ENCODE peak calls at places on chromosomes 6 and 20, in six cellular contexts. E, C, Y, X, I and R are unnamed samples.

GRCh38 chr6:87483929-87484328 is 11.2 kb downstream of the SLC35A1 start:
- DNase-seq in E (peak), C (no peak), Y (no peak), X (no peak), I (peak), R (no peak)

GRCh38 chr6:145138469-145139185 is 596.7 kb downstream of the EPM2A start:
- DNase-seq in E (no peak), C (no peak), Y (no peak), X (no peak), I (no peak), R (no peak)

GRCh38 chr20:57661201-57662027 is 41.2 kb upstream of the ZBP1 start:
- DNase-seq in E (no peak), C (no peak), Y (peak), X (no peak), I (no peak), R (no peak)

GRCh38 chr6:139597781-139598368 is 223.4 kb upstream of the CITED2 start:
- DNase-seq in E (no peak), C (peak), Y (peak), X (no peak), I (peak), R (peak)

GRCh38 chr20:41318271-41318649 is 729 bp upstream of the ZHX3 start:
- DNase-seq in E (no peak), C (no peak), Y (no peak), X (no peak), I (no peak), R (no peak)

GRCh38 chr6:13550656-13551055 is 23.7 kb upstream of the SIRT5 start:
- DNase-seq in E (no peak), C (no peak), Y (no peak), X (no peak), I (no peak), R (no peak)

GRCh38 chr20:39893013-39893685 is 795.9 kb downstream of the MAFB start:
- DNase-seq in E (no peak), C (no peak), Y (no peak), X (no peak), I (peak), R (no peak)

GRCh38 chr20:34951652-34952051 is 4.0 kb downstream of the GSS start:
- DNase-seq in E (no peak), C (no peak), Y (no peak), X (no peak), I (no peak), R (no peak)

GRCh38 chr6:106255306-106255705 is 70.3 kb downstream of the ATG5 start:
- DNase-seq in E (no peak), C (no peak), Y (no peak), X (no peak), I (no peak), R (no peak)

GRCh38 chr6:38571721-38572120 is 68.0 kb downstream of the BTBD9 start:
- DNase-seq in E (no peak), C (no peak), Y (no peak), X (no peak), I (no peak), R (no peak)

GRCh38 chr6:44511126-44511525 is 123.6 kb downstream of the CDC5L start:
- DNase-seq in E (no peak), C (no peak), Y (no peak), X (no peak), I (no peak), R (no peak)

GRCh38 chr6:48423640-48424365 is 312.8 kb upstream of the PTCHD4 start:
- DNase-seq in E (no peak), C (no peak), Y (no peak), X (no peak), I (peak), R (no peak)

GRCh38 chr6:151075527-151075926 is 164.2 kb upstream of the AKAP12 start:
- DNase-seq in E (no peak), C (no peak), Y (no peak), X (no peak), I (no peak), R (no peak)

GRCh38 chr20:38685271-38685670 is 39.0 kb upstream of the SLC32A1 start:
- DNase-seq in E (no peak), C (no peak), Y (no peak), X (no peak), I (no peak), R (no peak)

GRCh38 chr20:24150406-24150805 is 161.8 kb upstream of the GGTLC1 start:
- DNase-seq in E (no peak), C (no peak), Y (no peak), X (no peak), I (no peak), R (no peak)

GRCh38 chr6:19492631-19493030 is 344.5 kb upstream of the ID4 start:
- DNase-seq in E (no peak), C (no peak), Y (no peak), X (no peak), I (no peak), R (no peak)

GRCh38 chr20:62840244-62841197 is 21.1 kb downstream of the TCFL5 start:
- DNase-seq in E (no peak), C (no peak), Y (no peak), X (no peak), I (no peak), R (no peak)

GRCh38 chr6:41917528-41917927 is 3.4 kb downstream of the MED20 start:
- DNase-seq in E (no peak), C (no peak), Y (no peak), X (no peak), I (peak), R (no peak)

GRCh38 chr20:37357481-37358365 is 11.8 kb downstream of the SRC start:
- DNase-seq in E (no peak), C (peak), Y (peak), X (no peak), I (no peak), R (no peak)

GRCh38 chr6:150175611-150176151 is 32.8 kb downstream of the PPP1R14C start:
- DNase-seq in E (no peak), C (no peak), Y (no peak), X (no peak), I (no peak), R (no peak)

GRCh38 chr6:13466304-13467215 is 20.8 kb downstream of the GFOD1 start:
- DNase-seq in E (no peak), C (no peak), Y (no peak), X (no peak), I (no peak), R (no peak)

GRCh38 chr6:2225422-2226392 is 19.7 kb downstream of the GMDS start:
- DNase-seq in E (no peak), C (peak), Y (no peak), X (no peak), I (no peak), R (no peak)

GRCh38 chr20:13701486-13701885 is 62.8 kb upstream of the TASP1 start:
- DNase-seq in E (no peak), C (no peak), Y (no peak), X (no peak), I (no peak), R (no peak)

GRCh38 chr6:136811261-136811660 is 11.1 kb upstream of the PEX7 start:
- DNase-seq in E (no peak), C (no peak), Y (no peak), X (no peak), I (no peak), R (no peak)

GRCh38 chr6:48136856-48137255 is 25.9 kb upstream of the PTCHD4 start:
- DNase-seq in E (no peak), C (no peak), Y (no peak), X (no peak), I (no peak), R (no peak)

GRCh38 chr6:121837545-121838229 is 402.2 kb downstream of the GJA1 start:
- DNase-seq in E (no peak), C (no peak), Y (no peak), X (no peak), I (no peak), R (no peak)

GRCh38 chr20:61619751-61620150 is 367.7 kb downstream of the CDH4 start:
- DNase-seq in E (no peak), C (no peak), Y (no peak), X (no peak), I (no peak), R (no peak)

GRCh38 chr6:159981171-159981571 is 12.3 kb downstream of the IGF2R start:
- DNase-seq in E (no peak), C (no peak), Y (no peak), X (no peak), I (no peak), R (no peak)

GRCh38 chr20:61518424-61518951 is 266.4 kb downstream of the CDH4 start:
- DNase-seq in E (no peak), C (no peak), Y (no peak), X (no peak), I (no peak), R (no peak)

GRCh38 chr6:1127597-1128288 is 184.2 kb upstream of the FOXQ1 start:
- DNase-seq in E (no peak), C (no peak), Y (no peak), X (no peak), I (no peak), R (no peak)

GRCh38 chr20:17904027-17904426 is 64.6 kb downstream of the SNX5 start:
- DNase-seq in E (peak), C (no peak), Y (no peak), X (no peak), I (no peak), R (no peak)

GRCh38 chr6:119501798-119502483 is 152.4 kb upstream of the MAN1A1 start:
- DNase-seq in E (peak), C (no peak), Y (no peak), X (no peak), I (no peak), R (no peak)

GRCh38 chr6:136225496-136225895 is 24.6 kb downstream of the MTFR2 start:
- DNase-seq in E (no peak), C (no peak), Y (no peak), X (no peak), I (no peak), R (no peak)

GRCh38 chr6:17032595-17033591 is 69.0 kb upstream of the STMND1 start:
- DNase-seq in E (no peak), C (peak), Y (peak), X (no peak), I (peak), R (peak)

GRCh38 chr20:34512266-34512954 is 3.8 kb upstream of the DYNLRB1 start:
- DNase-seq in E (no peak), C (no peak), Y (no peak), X (no peak), I (no peak), R (no peak)

GRCh38 chr6:118902731-118903130 is 8.8 kb downstream of the ASF1A start:
- DNase-seq in E (no peak), C (no peak), Y (no peak), X (no peak), I (peak), R (no peak)

GRCh38 chr6:159692303-159693127 is 526 bp downstream of the SOD2 start:
- DNase-seq in E (peak), C (peak), Y (peak), X (peak), I (peak), R (peak)

GRCh38 chr20:63280929-63281545 is 8.4 kb downstream of the ARFGAP1 start:
- DNase-seq in E (no peak), C (no peak), Y (no peak), X (no peak), I (no peak), R (no peak)

DNA sequence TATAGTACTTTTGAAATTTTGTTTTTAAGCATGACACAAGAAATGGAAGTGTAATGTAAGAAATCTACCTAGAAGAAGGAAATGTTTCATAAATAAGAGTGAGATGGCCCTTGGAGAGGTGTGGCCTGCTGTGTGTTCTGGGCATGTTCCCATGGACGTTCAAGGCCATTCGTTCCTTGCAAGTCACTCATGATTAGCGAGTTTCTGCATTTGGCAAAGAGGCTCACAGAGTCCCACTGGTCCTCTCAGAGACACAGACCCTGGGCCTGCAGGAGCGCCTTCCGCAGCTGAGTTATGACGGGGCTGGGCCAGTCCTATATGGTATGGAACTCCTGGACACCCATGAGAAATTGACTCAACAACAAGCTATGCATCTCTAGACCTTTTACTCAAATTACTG is 7.2 kb downstream of the THBS2 start:
- DNase-seq in E (no peak), C (no peak), Y (peak), X (no peak), I (no peak), R (no peak)
- H3K4me3 ChIP-seq in E (no peak), C (no peak), Y (no peak), X (no peak), I (no peak), R (no peak)

GRCh38 chr6:29724937-29725869 is 2.0 kb downstream of the HLA-F start:
- DNase-seq in E (no peak), C (no peak), Y (peak), X (no peak), I (no peak), R (no peak)

GRCh38 chr6:29728173-29728879 is 5.1 kb downstream of the HLA-F start:
- DNase-seq in E (no peak), C (no peak), Y (no peak), X (no peak), I (no peak), R (no peak)

GRCh38 chr6:29725981-29726380 is 2.7 kb downstream of the HLA-F start:
- DNase-seq in E (no peak), C (no peak), Y (peak), X (no peak), I (no peak), R (no peak)

GRCh38 chr6:29727637-29728036 is 4.4 kb downstream of the HLA-F start:
- DNase-seq in E (no peak), C (no peak), Y (no peak), X (no peak), I (no peak), R (no peak)

GRCh38 chr6:29726795-29727194 is 3.6 kb downstream of the HLA-F start:
- DNase-seq in E (no peak), C (no peak), Y (no peak), X (no peak), I (no peak), R (no peak)
- H3K27ac ChIP-seq in E (no peak), C (no peak), Y (no peak), X (no peak), I (no peak), R (no peak)

DNA sequence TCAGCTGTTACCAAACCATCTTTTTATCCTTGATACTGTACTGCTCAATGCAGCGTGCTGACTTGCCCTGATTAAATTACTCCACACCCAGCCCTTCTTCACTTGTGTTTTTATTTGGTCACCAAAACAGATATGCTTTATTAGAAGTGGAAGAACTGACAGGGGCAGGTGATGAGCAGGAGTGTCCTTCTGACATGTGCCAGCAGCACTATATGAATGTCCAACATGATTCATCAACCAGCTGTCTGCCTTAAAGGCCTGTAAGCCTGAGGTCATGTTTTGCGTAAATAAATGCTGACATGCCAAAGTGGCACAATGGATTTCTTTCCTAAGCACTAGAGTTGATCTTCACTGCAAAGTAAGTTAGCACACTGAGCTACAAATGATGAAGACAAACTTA is 15.4 kb downstream of the POPDC3 start:
- DNase-seq in E (no peak), C (no peak), Y (no peak), X (no peak), I (peak), R (no peak)
- H3K4me3 ChIP-seq in E (no peak), C (no peak), Y (no peak), X (no peak), I (no peak), R (no peak)

GRCh38 chr20:31869673-31869941 is 720 bp downstream of the DUSP15 start:
- DNase-seq in E (no peak), C (no peak), Y (no peak), X (no peak), I (no peak), R (no peak)

GRCh38 chr20:31872406-31872805 is 2.0 kb downstream of the TTLL9 start:
- DNase-seq in E (no peak), C (no peak), Y (no peak), X (no peak), I (no peak), R (no peak)

GRCh38 chr20:31869942-31870702 is at the start of the genes DUSP15 and TTLL9:
- DNase-seq in E (no peak), C (peak), Y (peak), X (no peak), I (no peak), R (peak)

GRCh38 chr20:31870703-31871601 is 518 bp downstream of the TTLL9 start:
- DNase-seq in E (no peak), C (peak), Y (no peak), X (no peak), I (no peak), R (no peak)

GRCh38 chr20:31871602-31871954 is 1.1 kb downstream of the TTLL9 start:
- DNase-seq in E (no peak), C (no peak), Y (no peak), X (no peak), I (no peak), R (no peak)
- H3K27ac ChIP-seq in E (no peak), C (no peak), Y (no peak), X (no peak), I (no peak), R (no peak)

DNA sequence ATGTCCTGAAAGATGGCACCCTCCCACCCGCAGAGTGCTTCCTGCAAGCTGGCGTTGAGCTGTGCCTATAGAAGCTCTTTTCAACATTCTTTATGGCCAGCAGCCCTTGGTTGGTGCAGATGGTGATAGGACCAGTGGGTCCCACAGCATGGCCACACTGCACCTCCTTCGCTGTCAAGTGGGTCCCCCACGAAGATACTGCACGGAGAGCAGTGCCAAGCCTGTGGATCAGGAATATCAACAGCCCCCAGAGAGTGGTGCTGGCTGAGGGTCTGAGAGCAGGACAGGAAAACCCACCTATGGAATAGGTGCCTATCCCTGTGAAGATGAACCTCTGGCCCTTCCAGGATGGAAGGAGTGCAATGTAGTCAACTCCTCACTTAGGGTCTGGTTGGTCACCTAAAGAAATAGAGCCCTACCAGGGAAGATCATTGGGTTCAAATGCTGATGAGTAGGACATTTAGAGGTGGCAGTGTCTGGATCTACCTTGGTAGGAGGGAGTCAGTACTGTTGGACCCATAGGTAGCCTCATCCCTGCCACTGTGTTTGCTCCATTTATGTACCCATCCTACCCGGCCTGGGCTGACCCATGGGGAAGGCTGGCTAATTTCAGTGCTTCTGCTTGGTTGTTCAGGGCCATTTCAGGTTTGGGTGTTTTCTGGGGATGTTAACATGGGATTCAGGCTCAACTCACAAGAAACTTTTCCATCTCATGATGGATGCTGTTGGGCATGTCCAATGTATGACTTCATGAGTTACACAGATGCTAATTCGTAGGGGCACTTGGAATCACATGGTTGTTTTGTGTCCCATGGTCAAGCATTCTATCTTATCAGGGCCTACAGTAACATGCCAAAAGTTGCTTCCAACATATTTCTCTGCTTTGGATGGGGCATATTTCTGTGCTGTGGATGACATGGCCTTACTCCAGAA is 33.4 kb upstream of the MICB start:
- DNase-seq in E (no peak), C (no peak), Y (no peak), X (no peak), I (no peak), R (no peak)
- H3K4me3 ChIP-seq in E (peak), C (no peak), Y (no peak), X (peak), I (no peak), R (peak)

DNA sequence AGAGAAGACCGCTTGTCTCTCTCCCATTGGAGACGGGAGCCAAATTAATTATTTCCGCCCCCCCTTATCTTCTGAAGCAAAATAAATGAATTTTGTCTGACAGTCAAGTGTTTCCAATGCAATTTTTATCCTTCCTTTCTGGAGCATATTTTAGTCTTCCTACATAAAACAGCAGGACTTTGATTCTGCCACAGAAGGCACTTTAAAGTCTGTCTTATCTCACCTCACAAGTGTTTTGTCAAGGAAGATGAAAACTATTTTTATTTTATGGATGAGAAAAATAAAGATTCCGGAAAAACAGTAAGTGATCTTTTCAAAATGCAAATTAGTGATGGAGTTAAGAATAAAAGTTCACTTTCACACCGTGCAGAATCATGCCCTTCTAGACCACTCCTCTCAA is 140.4 kb downstream of the OPRM1 start:
- DNase-seq in E (no peak), C (no peak), Y (no peak), X (no peak), I (no peak), R (no peak)
- H3K27ac ChIP-seq in E (no peak), C (no peak), Y (no peak), X (no peak), I (no peak), R (no peak)